ENCODE peak calls at places on chromosomes 7 and 10, in eight cellular contexts. B is nephron progenitor cell; C is Calu3; O is fibroblast of pulmonary artery; N is H9; L is CD8-positive, alpha-beta T cell; G is mesothelial cell of epicardium; Y is brain microvascular endothelial cell. Z is an unnamed sample.

GRCh38 chr10:124106241-124106905 is 13.0 kb upstream of the CHST15 start:
- DNase-seq in B (no peak), Y (peak; percentile 81), G (no peak), C (peak; percentile 61), N (no peak), O (peak; percentile 90), L (no peak), Z (peak; percentile 51)

GRCh38 chr10:113026679-113027078 is 76.6 kb downstream of the TCF7L2 start:
- DNase-seq in G (no peak), N (no peak), B (no peak), O (no peak), L (no peak), Y (no peak), C (no peak), Z (peak; percentile 49)

GRCh38 chr10:5659702-5660528 is 6.5 kb downstream of the ASB13 start:
- DNase-seq in C (peak; percentile 80), Y (peak; percentile 53), L (no peak), B (no peak), N (no peak), G (no peak), O (peak; percentile 65), Z (peak; percentile 54)

GRCh38 chr10:62352356-62352963 is 21.7 kb upstream of the ZNF365 start:
- DNase-seq in L (no peak), Y (peak; percentile 59), C (no peak), B (no peak), G (no peak), O (peak; percentile 5), N (no peak), Z (peak; percentile 64)

GRCh38 chr10:89580243-89580642 is 44.8 kb upstream of the SLC16A12 start:
- DNase-seq in G (no peak), L (no peak), B (no peak), C (no peak), Y (no peak), N (no peak), O (no peak), Z (no peak)

GRCh38 chr10:46542567-46543323 is 13.7 kb downstream of the GPRIN2 start:
- DNase-seq in O (no peak), L (no peak), C (peak; percentile 14), N (no peak), B (peak; percentile 0), G (peak; percentile 16), Y (no peak), Z (no peak)

GRCh38 chr10:33547976-33548375 is 213.5 kb upstream of the NRP1 start:
- DNase-seq in Y (no peak), O (no peak), B (no peak), G (no peak), C (no peak), L (no peak), N (no peak), Z (no peak)

GRCh38 chr10:110398419-110399162 is 93.9 kb upstream of the SMNDC1 start:
- DNase-seq in L (no peak), B (peak; percentile 49), O (peak; percentile 98), Y (peak; percentile 97), N (no peak), C (peak; percentile 89), G (no peak), Z (peak; percentile 97)

GRCh38 chr10:79356104-79356503 is 8.8 kb downstream of the PPIF start:
- DNase-seq in C (no peak), G (no peak), L (no peak), B (no peak), Y (no peak), O (no peak), N (peak; percentile 15), Z (no peak)

GRCh38 chr7:153934048-153934447 is 118.2 kb upstream of the DPP6 start:
- DNase-seq in C (no peak), O (no peak), N (peak; percentile 37), G (no peak), B (no peak), Y (no peak), L (no peak), Z (no peak)

GRCh38 chr7:132687981-132688383 is 111.7 kb upstream of the PLXNA4 start:
- DNase-seq in G (no peak), N (peak; percentile 56), B (no peak), C (no peak), O (no peak), L (no peak), Y (no peak), Z (no peak)

GRCh38 chr7:98995111-98995510 is 116.8 kb downstream of the TRRAP start:
- DNase-seq in B (no peak), Y (no peak), G (no peak), O (no peak), C (no peak), L (no peak), N (no peak), Z (no peak)

GRCh38 chr7:98994046-98994944 is 116.0 kb downstream of the TRRAP start:
- DNase-seq in B (no peak), N (no peak), L (no peak), G (no peak), C (no peak), Y (no peak), O (no peak), Z (no peak)

GRCh38 chr7:98992076-98992475 is 113.7 kb downstream of the TRRAP start:
- DNase-seq in C (no peak), B (no peak), O (no peak), N (no peak), Y (no peak), L (no peak), G (no peak), Z (no peak)

GRCh38 chr7:98991141-98991540 is 112.8 kb downstream of the TRRAP start:
- DNase-seq in B (no peak), N (no peak), O (no peak), L (no peak), C (no peak), G (no peak), Y (no peak), Z (no peak)

DNA sequence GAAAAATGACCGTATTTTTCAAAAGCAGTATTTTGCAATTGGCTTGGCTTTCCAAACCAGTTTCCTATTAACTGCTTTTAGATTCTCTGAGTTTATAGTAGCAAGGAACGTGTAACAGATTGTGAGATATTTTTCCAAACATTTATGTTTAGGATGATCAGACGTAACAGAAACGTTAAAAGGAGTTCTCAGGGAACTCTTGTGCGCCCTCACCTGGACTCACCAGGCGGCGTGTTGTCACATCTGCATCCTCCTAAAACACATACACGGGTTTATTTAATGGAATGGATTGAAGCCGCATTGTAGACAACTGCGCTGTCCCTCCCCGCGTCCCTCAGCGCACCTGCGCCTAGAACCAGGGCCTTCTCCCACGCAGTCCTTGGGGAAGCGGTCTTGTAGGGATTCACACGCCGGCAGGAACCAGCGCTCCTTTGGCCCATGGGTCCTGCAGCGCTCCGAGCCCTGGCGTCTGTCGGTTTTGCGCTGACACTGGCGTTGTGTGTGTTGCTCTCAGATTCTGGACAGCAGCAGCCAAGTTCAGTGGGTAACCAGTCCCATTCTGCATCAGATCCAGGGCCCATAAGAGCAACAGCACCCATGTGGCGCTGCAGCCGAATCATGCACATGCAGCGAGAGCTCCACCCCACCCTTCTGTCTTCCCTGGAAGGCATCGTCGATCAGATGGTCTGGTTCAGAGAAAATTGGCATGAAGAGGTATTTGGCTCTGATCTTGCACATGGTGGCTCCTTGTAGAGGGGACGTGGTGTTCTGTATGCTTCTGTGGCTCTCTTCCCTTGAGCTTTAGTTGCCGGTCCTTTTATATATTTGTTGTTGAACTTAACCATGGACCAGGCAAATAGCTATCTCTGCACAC is 114.9 kb downstream of the TRRAP start:
- DNase-seq in O (no peak), B (no peak), G (no peak), L (no peak), Y (no peak), N (no peak), C (no peak), Z (no peak)
- TF ChIP-seq CTCF in O (peak; percentile 5), B (no peak), G (no peak), L (no peak), Y (peak; percentile 34), N (peak; percentile 57), C (no peak), Z (peak; percentile 25)

DNA sequence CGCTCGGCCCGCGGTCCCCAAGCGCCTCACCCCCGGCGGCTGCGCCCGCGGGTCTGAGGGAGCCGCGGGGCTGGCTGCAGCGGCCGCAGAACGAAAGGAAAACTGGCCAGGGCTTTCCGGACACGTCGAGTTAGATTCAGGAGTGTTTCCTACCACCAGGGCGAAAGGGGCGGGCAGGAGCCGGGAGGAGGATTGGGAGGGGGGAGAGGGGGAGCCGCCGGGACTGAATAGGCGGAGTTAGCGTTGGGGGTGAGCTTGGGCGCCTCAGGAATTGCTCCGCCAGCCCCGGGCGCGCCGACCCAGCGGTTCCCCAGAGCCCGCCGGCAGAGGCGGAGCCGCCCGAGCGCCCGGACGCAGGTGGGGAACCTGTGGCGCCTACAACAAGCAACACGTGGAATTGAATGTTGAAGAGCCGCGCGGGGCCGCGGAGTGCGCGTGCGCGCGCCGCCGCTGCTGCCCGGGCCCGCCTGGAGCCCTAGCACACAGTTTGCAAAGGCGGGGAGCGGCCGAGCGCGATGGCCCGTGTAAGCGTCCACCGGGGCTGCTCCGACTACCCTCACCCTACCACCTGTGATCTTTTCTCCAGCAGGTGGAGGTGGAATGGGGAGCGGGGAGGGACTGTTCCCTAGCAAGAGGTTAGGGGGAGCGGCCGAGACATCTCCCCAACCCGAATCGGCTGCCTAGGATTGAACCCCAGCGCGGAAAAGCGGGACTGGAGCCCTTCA is at the start of gene CADPS2:
- DNase-seq in O (peak; percentile 87), L (no peak), C (peak; percentile 91), N (peak; percentile 83), Y (peak; percentile 89), B (peak; percentile 78), G (peak; percentile 57), Z (peak; percentile 5)
- TF ChIP-seq CTCF in O (peak; percentile 20), L (no peak), C (no peak), N (no peak), Y (peak; percentile 54), B (no peak), G (no peak), Z (no peak)

GRCh38 chr7:107180378-107180777 is 11.6 kb downstream of the HBP1 start:
- DNase-seq in L (no peak), B (no peak), N (no peak), Y (peak; percentile 62), O (peak; percentile 95), C (peak; percentile 12), G (no peak), Z (peak; percentile 34)

GRCh38 chr7:107173691-107174406 is 5.0 kb downstream of the HBP1 start:
- DNase-seq in B (no peak), C (no peak), G (no peak), Y (no peak), O (no peak), N (no peak), L (no peak), Z (no peak)

GRCh38 chr7:107181172-107181571 is 12.4 kb downstream of the HBP1 start:
- DNase-seq in C (no peak), O (no peak), N (no peak), Y (no peak), B (no peak), L (no peak), G (no peak), Z (no peak)

GRCh38 chr7:107179326-107180163 is 10.7 kb downstream of the HBP1 start:
- DNase-seq in B (no peak), G (no peak), N (no peak), C (no peak), L (no peak), O (peak; percentile 31), Y (peak; percentile 21), Z (no peak)
- TF ChIP-seq CTCF in B (no peak), G (no peak), N (no peak), C (no peak), L (no peak), O (no peak), Y (no peak), Z (no peak)

DNA sequence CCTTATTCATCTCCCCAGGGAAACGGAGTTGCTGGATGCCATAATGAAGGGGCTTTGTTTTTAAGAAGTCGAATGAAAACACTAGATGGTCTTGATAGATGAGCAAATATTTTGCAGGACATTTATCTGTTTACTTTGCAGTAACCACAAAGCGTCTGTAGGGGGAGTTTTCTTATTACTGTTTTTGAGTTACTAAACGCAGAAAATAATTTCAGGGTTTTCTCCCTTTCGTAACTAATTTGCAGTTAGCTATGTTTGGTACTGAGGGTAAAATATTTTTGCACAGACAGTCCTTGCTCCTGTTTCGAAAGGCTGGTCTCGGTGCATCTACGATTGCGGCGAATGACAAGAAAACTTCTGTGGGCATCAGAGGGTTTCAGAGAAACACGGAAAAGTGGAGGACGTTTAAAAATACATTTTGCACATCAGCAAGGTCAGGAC is 505.6 kb upstream of the MKI67 start:
- DNase-seq in N (no peak), O (peak; percentile 29), B (no peak), L (no peak), C (no peak), G (no peak), Y (peak; percentile 4), Z (no peak)
- TF ChIP-seq CTCF in N (peak; percentile 70), O (peak; percentile 48), B (peak; percentile 64), L (no peak), C (no peak), G (peak; percentile 80), Y (peak; percentile 16), Z (peak; percentile 61)